ENCODE peak calls at places on chromosomes 7 and 10, in four cellular contexts. One of them, this sample, is unnamed.

GRCh38 chr10:73228247-73228646 is 18.8 kb downstream of the DNAJC9 start:
- DNase-seq in K562: no peak
- DNase-seq in IMR-90: peak; percentile 58
- DNase-seq in GM12878: no peak
- DNase-seq in this sample: no peak

GRCh38 chr10:31294556-31294955 is 24.5 kb upstream of the ZEB1 start:
- DNase-seq in K562: no peak
- DNase-seq in IMR-90: no peak
- DNase-seq in GM12878: no peak
- DNase-seq in this sample: no peak

GRCh38 chr10:5184987-5185386 is at the start of gene AKR1C8:
- DNase-seq in K562: no peak
- DNase-seq in IMR-90: no peak
- DNase-seq in GM12878: no peak
- DNase-seq in this sample: no peak

GRCh38 chr10:107901076-107901475 is 736.6 kb upstream of the SORCS1 start:
- DNase-seq in K562: no peak
- DNase-seq in IMR-90: no peak
- DNase-seq in GM12878: no peak
- DNase-seq in this sample: no peak

GRCh38 chr7:150722403-150723065 is 6.1 kb downstream of the GIMAP1 start:
- DNase-seq in K562: no peak
- DNase-seq in IMR-90: no peak
- DNase-seq in GM12878: no peak
- DNase-seq in this sample: peak; percentile 72

GRCh38 chr10:110273474-110273873 is 31.2 kb downstream of the SMNDC1 start:
- DNase-seq in K562: no peak
- DNase-seq in IMR-90: peak; percentile 90
- DNase-seq in GM12878: peak; percentile 28
- DNase-seq in this sample: no peak

GRCh38 chr10:451021-451471 is 238.4 kb downstream of the DIP2C start:
- DNase-seq in K562: no peak
- DNase-seq in IMR-90: no peak
- DNase-seq in GM12878: peak; percentile 58
- DNase-seq in this sample: no peak

GRCh38 chr7:56115852-56116538 is at the start of gene NUPR2:
- DNase-seq in K562: no peak
- DNase-seq in IMR-90: no peak
- DNase-seq in GM12878: no peak
- DNase-seq in this sample: no peak

GRCh38 chr7:130987092-130987491 is 253.1 kb upstream of the KLF14 start:
- DNase-seq in K562: no peak
- DNase-seq in IMR-90: no peak
- DNase-seq in GM12878: no peak
- DNase-seq in this sample: no peak

GRCh38 chr7:26278769-26279168 is 12.9 kb upstream of the SNX10 start:
- DNase-seq in K562: peak; percentile 44
- DNase-seq in IMR-90: no peak
- DNase-seq in GM12878: no peak
- DNase-seq in this sample: no peak

GRCh38 chr7:37027557-37028341 is 303.5 kb upstream of the AOAH start:
- DNase-seq in K562: no peak
- DNase-seq in IMR-90: no peak
- DNase-seq in GM12878: no peak
- DNase-seq in this sample: no peak

GRCh38 chr7:137142376-137142775 is 201.2 kb downstream of the PTN start:
- DNase-seq in K562: no peak
- DNase-seq in IMR-90: peak; percentile 58
- DNase-seq in GM12878: no peak
- DNase-seq in this sample: no peak

GRCh38 chr10:52951819-52952218 is 179.2 kb upstream of the MBL2 start:
- DNase-seq in K562: no peak
- DNase-seq in IMR-90: peak; percentile 57
- DNase-seq in GM12878: no peak
- DNase-seq in this sample: peak; percentile 73

GRCh38 chr10:104183682-104184081 is 48.5 kb downstream of the CFAP43 start:
- DNase-seq in K562: no peak
- DNase-seq in IMR-90: no peak
- DNase-seq in GM12878: no peak
- DNase-seq in this sample: no peak

GRCh38 chr7:140176271-140176701 is 497 bp downstream of the KDM7A start:
- DNase-seq in K562: peak; percentile 66
- DNase-seq in IMR-90: no peak
- DNase-seq in GM12878: no peak
- DNase-seq in this sample: no peak

GRCh38 chr7:85177316-85177715 is 9.5 kb downstream of the SEMA3D start:
- DNase-seq in K562: no peak
- DNase-seq in IMR-90: no peak
- DNase-seq in GM12878: no peak
- DNase-seq in this sample: no peak

DNA sequence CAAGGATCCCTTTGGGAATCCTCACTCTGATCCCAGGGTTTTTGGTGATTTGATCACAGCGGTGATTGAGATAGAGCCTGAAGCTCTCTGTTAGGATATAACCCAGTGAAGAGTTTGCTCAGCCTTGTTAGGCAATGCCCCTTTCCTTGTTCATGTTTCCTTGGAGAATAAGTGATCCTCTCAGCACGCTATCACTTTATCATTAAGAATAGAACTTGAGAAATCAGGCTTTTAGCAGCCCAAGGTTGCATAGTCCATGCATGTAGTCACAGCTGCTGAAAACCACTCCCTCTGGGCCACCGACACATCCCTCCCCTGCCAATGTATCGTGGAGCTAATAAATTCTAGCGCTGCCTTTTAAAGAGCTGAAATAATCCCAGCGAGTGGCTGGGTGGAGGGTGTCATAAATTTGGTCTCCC is 250.1 kb downstream of the TRIL start:
- DNase-seq in K562: no peak
- DNase-seq in IMR-90: peak; percentile 38
- DNase-seq in GM12878: no peak
- DNase-seq in this sample: no peak
- TF ChIP-seq FOS in K562: no peak
- TF ChIP-seq FOS in IMR-90: no peak
- TF ChIP-seq FOS in GM12878: no peak
- TF ChIP-seq FOS in this sample: no peak

DNA sequence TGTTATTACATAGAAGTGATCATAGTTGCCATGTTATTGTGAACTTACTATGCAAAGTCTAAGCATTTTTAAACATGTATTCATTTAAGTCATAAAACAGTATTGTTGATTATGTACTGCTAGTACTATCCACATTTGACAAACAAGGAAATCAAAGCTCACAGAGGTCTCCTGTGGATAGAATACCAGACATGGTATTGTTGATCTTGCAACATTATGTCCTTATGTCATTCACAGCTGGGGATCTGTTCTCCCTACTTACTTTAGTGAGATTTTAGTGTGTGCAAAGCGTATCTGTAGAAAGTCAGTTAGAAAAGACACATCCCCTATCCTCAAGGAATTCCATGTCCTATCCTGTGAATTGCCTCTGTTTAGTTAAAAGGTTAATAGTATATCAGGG is 106.1 kb downstream of the SND1 start:
- DNase-seq in K562: no peak
- DNase-seq in IMR-90: no peak
- DNase-seq in GM12878: no peak
- DNase-seq in this sample: no peak
- TF ChIP-seq FOS in K562: no peak
- TF ChIP-seq FOS in IMR-90: no peak
- TF ChIP-seq FOS in GM12878: no peak
- TF ChIP-seq FOS in this sample: no peak

GRCh38 chr10:24363070-24363469 is 154.1 kb downstream of the KIAA1217 start:
- DNase-seq in K562: no peak
- DNase-seq in IMR-90: peak; percentile 57
- DNase-seq in GM12878: no peak
- DNase-seq in this sample: no peak
- TF ChIP-seq FOS in K562: no peak
- TF ChIP-seq FOS in IMR-90: no peak
- TF ChIP-seq FOS in GM12878: no peak
- TF ChIP-seq FOS in this sample: no peak

GRCh38 chr7:142375710-142376313 is 118.0 kb upstream of the PRSS58 start:
- DNase-seq in K562: no peak
- DNase-seq in IMR-90: peak; percentile 28
- DNase-seq in GM12878: no peak
- DNase-seq in this sample: peak; percentile 28
- TF ChIP-seq FOS in K562: no peak
- TF ChIP-seq FOS in IMR-90: no peak
- TF ChIP-seq FOS in GM12878: no peak
- TF ChIP-seq FOS in this sample: no peak

DNA sequence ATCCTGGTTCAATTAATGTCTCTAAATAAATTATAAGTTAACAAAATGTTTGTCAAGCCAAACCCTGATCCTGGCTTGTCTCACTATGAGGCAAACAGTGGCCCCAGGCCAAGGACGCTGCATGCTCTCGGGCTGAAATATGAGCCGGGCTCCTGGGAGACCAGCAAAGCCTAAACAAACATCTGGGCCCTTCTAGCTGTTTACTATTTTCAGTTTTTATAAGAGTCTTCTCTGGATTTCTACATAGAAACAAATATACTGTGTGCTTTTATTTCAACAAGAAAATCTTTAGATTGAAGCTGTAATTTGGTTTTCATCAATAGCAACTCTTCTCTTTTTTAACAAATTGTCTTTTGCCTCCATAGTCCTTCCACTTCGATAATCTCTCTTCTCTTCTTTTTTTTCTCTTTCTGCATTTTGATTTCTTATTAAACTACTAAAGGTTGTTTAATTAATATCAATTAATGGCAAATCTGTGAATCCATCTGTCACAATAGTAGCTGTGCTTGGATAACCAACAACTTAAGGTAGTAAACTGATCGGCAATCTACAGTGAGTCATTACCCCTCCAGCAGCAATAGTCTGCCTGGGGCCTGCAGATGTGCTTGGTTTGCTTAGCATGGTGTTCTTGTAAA is 83.3 kb upstream of the DNAJC1 start:
- DNase-seq in K562: peak; percentile 31
- DNase-seq in IMR-90: peak; percentile 54
- DNase-seq in GM12878: no peak
- DNase-seq in this sample: no peak
- TF ChIP-seq FOS in K562: no peak
- TF ChIP-seq FOS in IMR-90: no peak
- TF ChIP-seq FOS in GM12878: no peak
- TF ChIP-seq FOS in this sample: no peak

DNA sequence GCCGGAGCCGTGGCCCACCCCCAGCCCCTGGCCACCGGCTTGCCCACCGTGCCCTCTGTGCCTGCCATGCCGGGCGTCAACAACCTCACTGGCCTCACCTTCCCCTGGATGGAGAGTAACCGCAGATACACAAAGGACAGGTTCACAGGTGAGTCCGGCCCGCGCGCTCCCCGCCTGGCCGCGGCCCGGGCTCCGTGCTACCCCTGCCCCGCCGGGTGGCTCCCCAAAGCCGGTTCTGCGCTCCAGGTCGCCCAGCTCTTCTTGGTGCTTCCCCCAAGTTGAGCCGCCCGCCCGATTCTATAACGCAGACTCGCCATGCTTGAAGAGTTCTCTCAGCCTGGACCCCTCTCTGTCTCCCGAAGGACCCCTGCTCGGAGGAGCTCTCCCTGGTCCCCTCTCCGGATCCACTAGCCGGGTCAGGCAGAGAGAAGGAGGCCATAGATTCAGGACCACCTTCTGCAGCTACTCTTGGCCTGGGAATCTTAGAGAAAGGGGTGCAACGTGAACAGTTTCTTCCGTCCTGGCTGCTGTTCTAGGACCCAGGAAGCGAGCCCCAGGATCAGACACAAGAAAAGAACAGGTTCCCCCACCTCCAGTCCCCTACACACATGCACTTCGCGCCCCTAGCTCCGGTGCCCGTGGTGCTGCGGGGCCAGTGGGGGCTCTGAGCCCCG is 999 bp downstream of the TLX1 start:
- DNase-seq in K562: no peak
- DNase-seq in IMR-90: no peak
- DNase-seq in GM12878: no peak
- DNase-seq in this sample: no peak
- TF ChIP-seq FOS in K562: no peak
- TF ChIP-seq FOS in IMR-90: no peak
- TF ChIP-seq FOS in GM12878: no peak
- TF ChIP-seq FOS in this sample: no peak

This sample was measured in endothelial cell of umbilical vein.